ENCODE peak calls at places on chromosomes 4 and X, in eight cellular contexts. C, K, U, N, L, Y, I and F are unnamed samples.

GRCh38 chr4:80446664-80447063 is 111.1 kb downstream of the CFAP299 start:
- DNase-seq in N (no peak), U (no peak), I (no peak), Y (no peak), L (no peak), C (no peak), K (no peak), F (no peak)

GRCh38 chrX:39613508-39613921 is 484.2 kb downstream of the BCOR start:
- DNase-seq in Y (peak; percentile 84), K (peak; percentile 91), U (peak; percentile 35), L (no peak), N (no peak), C (peak; percentile 9), I (peak; percentile 46), F (no peak)

GRCh38 chrX:71534773-71535544 is 2.1 kb downstream of the OGT start:
- DNase-seq in L (no peak), K (no peak), N (no peak), I (no peak), Y (no peak), C (no peak), U (no peak), F (no peak)

GRCh38 chr4:26931451-26931850 is 70.8 kb downstream of the STIM2 start:
- DNase-seq in U (no peak), C (no peak), L (no peak), K (peak; percentile 34), N (no peak), I (no peak), Y (no peak), F (no peak)

GRCh38 chr4:87035881-87036509 is 101.2 kb downstream of the AFF1 start:
- DNase-seq in I (no peak), K (no peak), N (no peak), Y (no peak), C (no peak), U (peak; percentile 6), L (no peak), F (no peak)

GRCh38 chrX:45428816-45429215 is 228.1 kb upstream of the DIPK2B start:
- DNase-seq in C (no peak), I (no peak), N (no peak), L (no peak), U (no peak), K (no peak), Y (no peak), F (no peak)

GRCh38 chr4:185276036-185276435 is 66.6 kb downstream of the SNX25 start:
- DNase-seq in I (no peak), N (no peak), Y (no peak), L (no peak), K (no peak), C (no peak), U (no peak), F (no peak)

GRCh38 chrX:10566726-10567097 is 53.7 kb downstream of the MID1 start:
- DNase-seq in Y (no peak), L (no peak), N (no peak), C (no peak), K (no peak), I (no peak), U (no peak), F (no peak)

GRCh38 chrX:67674741-67675140 is 130.9 kb downstream of the AR start:
- DNase-seq in Y (no peak), C (no peak), U (no peak), K (no peak), L (no peak), I (no peak), N (no peak), F (no peak)

GRCh38 chr4:165945991-165946390 is 73.0 kb downstream of the TLL1 start:
- DNase-seq in Y (no peak), N (no peak), I (no peak), U (no peak), K (no peak), L (no peak), C (no peak), F (no peak)

GRCh38 chr4:3200423-3201090 is 48.4 kb upstream of the MSANTD1 start:
- DNase-seq in U (peak; percentile 2), L (no peak), K (no peak), N (no peak), C (no peak), Y (no peak), I (no peak), F (no peak)

GRCh38 chrX:83019258-83019657 is 488.8 kb upstream of the POU3F4 start:
- DNase-seq in Y (no peak), I (no peak), C (no peak), U (no peak), N (no peak), L (no peak), K (no peak), F (no peak)